ENCODE peak calls at places on chromosomes 6 and 20, in six cellular contexts. J, R, A, Y, B and C are unnamed samples.

GRCh38 chr6:137705166-137706064 is 161.6 kb upstream of the TNFAIP3 start:
- DNase-seq in J (no peak), R (peak; percentile 76), A (peak; percentile 71), Y (peak; percentile 85), B (no peak), C (no peak)

GRCh38 chr6:144678844-144679243 is 393.7 kb downstream of the UTRN start:
- DNase-seq in J (no peak), R (no peak), A (no peak), Y (no peak), B (no peak), C (no peak)

GRCh38 chr6:85537055-85537494 is 56.6 kb downstream of the SNX14 start:
- DNase-seq in J (peak; percentile 14), R (no peak), A (no peak), Y (no peak), B (no peak), C (no peak)

GRCh38 chr6:130303436-130303835 is 62.4 kb upstream of the TMEM200A start:
- DNase-seq in J (no peak), R (no peak), A (no peak), Y (no peak), B (no peak), C (no peak)

GRCh38 chr6:37441651-37442050 is 8.6 kb downstream of the CMTR1 start:
- DNase-seq in J (peak; percentile 33), R (no peak), A (no peak), Y (no peak), B (no peak), C (no peak)

GRCh38 chr6:63543001-63543400 is 29.3 kb upstream of the LOC128125822 start:
- DNase-seq in J (no peak), R (no peak), A (no peak), Y (no peak), B (no peak), C (no peak)

GRCh38 chr6:10719386-10720228 is 3.3 kb upstream of the TMEM14C start:
- DNase-seq in J (peak; percentile 44), R (no peak), A (peak; percentile 72), Y (no peak), B (no peak), C (peak; percentile 18)

GRCh38 chr20:10579942-10580341 is 93.9 kb downstream of the JAG1 start:
- DNase-seq in J (no peak), R (no peak), A (no peak), Y (no peak), B (no peak), C (no peak)

GRCh38 chr20:32634041-32634805 is 39.5 kb downstream of the C20orf203 start:
- DNase-seq in J (no peak), R (peak; percentile 45), A (no peak), Y (no peak), B (no peak), C (no peak)

GRCh38 chr6:150250826-150251225 is 108.0 kb downstream of the PPP1R14C start:
- DNase-seq in J (no peak), R (peak; percentile 29), A (no peak), Y (no peak), B (no peak), C (no peak)

GRCh38 chr20:63898882-63899558 is 4.1 kb downstream of the DNAJC5 start:
- DNase-seq in J (no peak), R (no peak), A (no peak), Y (no peak), B (no peak), C (peak; percentile 55)

GRCh38 chr20:17935761-17936160 is 32.8 kb downstream of the SNX5 start:
- DNase-seq in J (no peak), R (no peak), A (no peak), Y (no peak), B (no peak), C (no peak)

GRCh38 chr20:31841928-31842327 is 3.5 kb downstream of the FOXS1 start:
- DNase-seq in J (no peak), R (peak; percentile 72), A (peak; percentile 38), Y (no peak), B (no peak), C (no peak)

GRCh38 chr20:62822788-62823651 is 6.2 kb downstream of the COL9A3 start:
- DNase-seq in J (peak; percentile 89), R (peak; percentile 83), A (peak; percentile 98), Y (peak; percentile 57), B (no peak), C (peak; percentile 74)

GRCh38 chr6:137874204-137875001 is 7.3 kb downstream of the TNFAIP3 start:
- DNase-seq in J (no peak), R (no peak), A (no peak), Y (no peak), B (no peak), C (no peak)

GRCh38 chr20:61569836-61570235 is 317.8 kb downstream of the CDH4 start:
- DNase-seq in J (no peak), R (no peak), A (no peak), Y (no peak), B (no peak), C (no peak)

GRCh38 chr6:3394671-3395070 is 62.2 kb downstream of the SLC22A23 start:
- DNase-seq in J (no peak), R (no peak), A (no peak), Y (no peak), B (no peak), C (no peak)

GRCh38 chr6:27505209-27506027 is 32.5 kb upstream of the ZNF184 start:
- DNase-seq in J (no peak), R (peak; percentile 63), A (peak; percentile 86), Y (peak; percentile 97), B (peak; percentile 63), C (no peak)

GRCh38 chr6:131281471-131282270 is 146.4 kb downstream of the AKAP7 start:
- DNase-seq in J (no peak), R (no peak), A (no peak), Y (no peak), B (no peak), C (peak; percentile 29)

GRCh38 chr6:135063926-135064325 is 9.3 kb upstream of the HBS1L start:
- DNase-seq in J (no peak), R (no peak), A (no peak), Y (no peak), B (no peak), C (no peak)

GRCh38 chr6:143673638-143674037 is 4.1 kb upstream of the PHACTR2 start:
- DNase-seq in J (no peak), R (no peak), A (peak; percentile 69), Y (no peak), B (no peak), C (no peak)

GRCh38 chr20:1302578-1303541 is 26.1 kb downstream of the SDCBP2 start:
- DNase-seq in J (no peak), R (no peak), A (no peak), Y (no peak), B (no peak), C (peak; percentile 53)

GRCh38 chr20:1537731-1538058 is 19.8 kb downstream of the SIRPD start:
- DNase-seq in J (no peak), R (no peak), A (no peak), Y (no peak), B (no peak), C (peak; percentile 98)

GRCh38 chr20:25252686-25253421 is 5.0 kb downstream of the PYGB start:
- DNase-seq in J (peak; percentile 3), R (no peak), A (no peak), Y (peak; percentile 30), B (no peak), C (no peak)

GRCh38 chr20:33832113-33832853 is 21.1 kb downstream of the CHMP4B start:
- DNase-seq in J (no peak), R (no peak), A (no peak), Y (no peak), B (no peak), C (no peak)

GRCh38 chr6:17001188-17001587 is 100.7 kb upstream of the STMND1 start:
- DNase-seq in J (no peak), R (no peak), A (no peak), Y (no peak), B (no peak), C (no peak)
- TF ChIP-seq GABPA in J (no peak), R (no peak), A (no peak), Y (no peak), B (no peak), C (no peak)

GRCh38 chr20:50572922-50573777 is 63.0 kb downstream of the PTPN1 start:
- DNase-seq in J (peak; percentile 69), R (no peak), A (no peak), Y (no peak), B (no peak), C (no peak)
- TF ChIP-seq GABPA in J (no peak), R (no peak), A (no peak), Y (no peak), B (no peak), C (no peak)

GRCh38 chr20:37458761-37459160 is 62.3 kb upstream of the NNAT start:
- DNase-seq in J (no peak), R (no peak), A (no peak), Y (no peak), B (no peak), C (no peak)

GRCh38 chr20:37464173-37464572 is 56.9 kb upstream of the NNAT start:
- DNase-seq in J (no peak), R (no peak), A (no peak), Y (no peak), B (no peak), C (no peak)

GRCh38 chr20:37464611-37465010 is 56.4 kb upstream of the NNAT start:
- DNase-seq in J (no peak), R (no peak), A (no peak), Y (no peak), B (no peak), C (no peak)

GRCh38 chr20:37463726-37464125 is 57.3 kb upstream of the NNAT start:
- DNase-seq in J (no peak), R (no peak), A (no peak), Y (no peak), B (no peak), C (no peak)

GRCh38 chr20:37461376-37461775 is 59.7 kb upstream of the NNAT start:
- DNase-seq in J (no peak), R (no peak), A (no peak), Y (no peak), B (no peak), C (no peak)
- TF ChIP-seq GABPA in J (no peak), R (no peak), A (no peak), Y (no peak), B (no peak), C (no peak)

GRCh38 chr20:13995841-13996240 is 525 bp downstream of the MACROD2 start:
- DNase-seq in J (peak; percentile 79), R (no peak), A (no peak), Y (peak; percentile 75), B (no peak), C (peak; percentile 38)

GRCh38 chr20:13995086-13995665 is at the start of gene MACROD2:
- DNase-seq in J (peak; percentile 99), R (peak; percentile 7), A (peak; percentile 49), Y (peak; percentile 100), B (no peak), C (peak; percentile 88)

GRCh38 chr20:13990465-13990864 is at the start of gene SEL1L2:
- DNase-seq in J (peak; percentile 13), R (no peak), A (no peak), Y (peak; percentile 52), B (no peak), C (no peak)

GRCh38 chr20:13991311-13991710 is 897 bp upstream of the SEL1L2 start:
- DNase-seq in J (no peak), R (no peak), A (no peak), Y (no peak), B (no peak), C (no peak)

DNA sequence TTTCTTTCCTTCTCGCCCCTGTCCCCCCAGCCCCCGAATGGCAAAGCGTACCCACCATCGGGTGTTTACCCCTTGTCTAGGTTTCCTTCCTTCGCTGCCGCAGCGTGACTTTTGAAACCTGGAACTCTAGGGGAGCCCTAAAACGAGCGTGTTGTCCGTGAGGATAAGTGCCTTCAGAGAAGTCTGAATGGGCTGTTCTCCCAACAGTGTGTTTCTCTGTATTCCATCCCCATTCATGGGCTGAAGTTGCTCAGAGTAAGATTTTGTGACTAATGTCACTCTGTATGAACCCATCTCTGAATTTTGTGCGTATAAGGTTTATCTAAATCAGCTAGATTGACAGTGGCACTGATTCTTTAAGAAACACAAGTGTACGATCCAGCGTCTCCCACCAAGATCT is 949 bp downstream of the MACROD2 start:
- DNase-seq in J (no peak), R (no peak), A (no peak), Y (no peak), B (no peak), C (no peak)
- TF ChIP-seq GABPA in J (no peak), R (no peak), A (no peak), Y (no peak), B (no peak), C (no peak)